ENCODE peak calls at places on chromosome 2, in four cellular contexts. T is HCT116, Z is K562, S is HepG2. H is an unnamed sample.

GRCh38 chr2:202387608-202388342 is 11.6 kb downstream of the BMPR2 start:
- DNase-seq in T (no peak), S (no peak), Z (peak), H (no peak)

GRCh38 chr2:109256921-109257320 is 127.9 kb downstream of the SH3RF3 start:
- DNase-seq in S (no peak), Z (no peak), T (no peak), H (no peak)

GRCh38 chr2:213932-214693 is 49.7 kb downstream of the SH3YL1 start:
- DNase-seq in Z (no peak), S (no peak), T (no peak), H (no peak)

GRCh38 chr2:45190481-45190880 is 181.2 kb upstream of the SIX2 start:
- DNase-seq in Z (peak), T (no peak), S (peak), H (no peak)

GRCh38 chr2:64695656-64696310 is 42.1 kb upstream of the SERTAD2 start:
- DNase-seq in Z (no peak), S (no peak), T (no peak), H (no peak)

GRCh38 chr2:123894167-123894566 is 130.9 kb upstream of the CNTNAP5 start:
- DNase-seq in S (no peak), Z (no peak), T (no peak), H (no peak)

GRCh38 chr2:59254279-59254678 is 1013.2 kb upstream of the FANCL start:
- DNase-seq in Z (no peak), S (no peak), T (no peak), H (no peak)

GRCh38 chr2:12762976-12763375 is 46.2 kb downstream of the TRIB2 start:
- DNase-seq in T (no peak), S (no peak), Z (no peak), H (no peak)

GRCh38 chr2:46010925-46011490 is 286.2 kb upstream of the EPAS1 start:
- DNase-seq in S (peak), T (peak), Z (no peak), H (no peak)

GRCh38 chr2:112947374-112947773 is 30.4 kb upstream of the IL36G start:
- DNase-seq in S (peak), T (no peak), Z (no peak), H (no peak)

GRCh38 chr2:30936924-30937323 is 129.7 kb upstream of the CAPN13 start:
- DNase-seq in Z (no peak), S (no peak), T (no peak), H (no peak)

GRCh38 chr2:135030826-135031225 is 16.4 kb downstream of the MAP3K19 start:
- DNase-seq in S (peak), T (no peak), Z (no peak), H (no peak)

GRCh38 chr2:234444888-234445287 is 52.0 kb downstream of the ARL4C start:
- DNase-seq in S (no peak), Z (no peak), T (no peak), H (no peak)

GRCh38 chr2:10787176-10787968 is 25.2 kb downstream of the PDIA6 start:
- DNase-seq in T (no peak), Z (peak), S (peak), H (no peak)

GRCh38 chr2:61396005-61396404 is 74.9 kb downstream of the USP34 start:
- DNase-seq in S (peak), T (no peak), Z (no peak), H (no peak)

GRCh38 chr2:84786601-84787000 is 94.3 kb downstream of the TRABD2A start:
- DNase-seq in Z (no peak), T (no peak), S (no peak), H (no peak)
- TF ChIP-seq TCF7L2 in Z (no peak), T (no peak), S (no peak), H (no peak)

GRCh38 chr2:200298816-200299215 is 7.7 kb upstream of the SPATS2L start:
- DNase-seq in S (no peak), T (no peak), Z (no peak), H (no peak)
- TF ChIP-seq TCF7L2 in S (no peak), T (no peak), Z (no peak), H (no peak)

DNA sequence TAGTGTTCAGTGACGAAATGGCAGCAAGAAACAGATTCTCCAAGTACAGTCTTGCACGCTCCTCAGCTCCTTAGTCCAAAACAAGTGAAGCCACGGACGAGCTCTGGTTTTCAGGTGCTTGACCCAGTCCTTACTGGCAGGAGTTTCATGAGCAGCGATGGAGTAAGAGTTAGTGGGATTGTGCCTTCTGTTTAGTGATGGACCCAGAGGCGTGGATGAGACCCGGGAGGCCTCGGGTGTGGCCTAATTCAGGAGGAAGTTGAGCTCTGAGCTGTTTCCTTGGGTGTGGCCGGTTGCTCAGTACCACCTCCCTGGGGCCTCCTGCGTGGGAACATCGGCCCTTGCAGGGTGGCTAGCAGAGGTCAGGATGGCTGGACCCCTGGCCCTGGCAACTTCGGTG is 52.0 kb downstream of the KIF5C start:
- DNase-seq in S (no peak), Z (peak), T (peak), H (no peak)
- TF ChIP-seq TCF7L2 in S (no peak), Z (no peak), T (no peak), H (no peak)

GRCh38 chr2:72330673-72331072 is 183.0 kb upstream of the CYP26B1 start:
- DNase-seq in T (no peak), S (peak), Z (no peak), H (no peak)

GRCh38 chr2:72326759-72327158 is 179.1 kb upstream of the CYP26B1 start:
- DNase-seq in S (no peak), Z (no peak), T (no peak), H (no peak)

DNA sequence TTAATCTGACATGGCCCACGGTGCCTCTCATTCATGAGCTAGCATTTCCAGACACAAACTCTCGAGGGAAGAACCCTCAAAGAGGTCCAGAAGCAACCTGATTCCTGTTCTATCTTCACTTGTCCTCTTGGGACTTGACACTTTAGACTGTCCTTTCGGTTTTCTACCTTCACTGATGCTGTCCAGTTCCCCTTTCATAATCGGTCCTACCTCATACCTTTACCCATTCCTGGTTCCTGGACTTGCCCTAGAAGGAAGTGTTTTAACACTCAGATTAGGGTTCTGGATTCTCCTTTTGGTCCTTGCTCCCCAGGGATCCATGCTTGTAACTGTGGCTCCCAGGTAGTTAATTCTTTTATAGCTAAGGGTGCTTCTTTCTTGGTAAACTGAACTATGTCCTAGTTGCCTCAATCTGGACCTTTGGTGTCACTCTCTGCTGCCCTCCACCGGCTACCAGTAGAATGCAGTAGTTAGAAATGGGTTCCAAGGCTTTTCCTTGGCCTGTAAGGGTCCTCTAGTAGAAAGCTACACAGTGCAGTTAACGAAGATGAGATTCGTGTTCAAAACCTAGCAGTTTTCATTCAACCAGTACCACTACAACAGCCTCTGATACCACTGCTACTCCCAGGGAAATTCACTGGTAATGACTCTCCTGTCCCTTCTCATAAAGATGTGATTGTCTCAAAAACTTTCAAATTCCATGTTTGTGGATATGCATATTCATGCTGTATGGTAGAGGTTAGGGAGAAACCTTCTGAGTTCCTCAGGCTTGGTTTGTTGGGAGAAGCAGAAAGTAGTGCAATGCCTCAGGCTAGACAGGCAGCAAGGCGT is 178.1 kb upstream of the CYP26B1 start:
- DNase-seq in Z (peak), S (peak), T (no peak), H (no peak)
- TF ChIP-seq TCF7L2 in Z (no peak), S (no peak), T (no peak), H (no peak)

GRCh38 chr2:241561811-241562210 is 3.3 kb downstream of the BOK start:
- DNase-seq in S (no peak), T (no peak), Z (peak), H (no peak)
- TF ChIP-seq TCF7L2 in S (no peak), T (no peak), Z (no peak), H (no peak)

GRCh38 chr2:185373226-185373625 is 365.4 kb upstream of the FSIP2 start:
- DNase-seq in T (no peak), S (no peak), Z (no peak), H (no peak)
- TF ChIP-seq TCF7L2 in T (no peak), S (no peak), Z (no peak), H (no peak)

GRCh38 chr2:172969171-172969570 is 106.5 kb upstream of the MAP3K20 start:
- DNase-seq in T (no peak), Z (no peak), S (no peak), H (no peak)

GRCh38 chr2:172969609-172970008 is 106.0 kb upstream of the MAP3K20 start:
- DNase-seq in S (no peak), Z (no peak), T (no peak), H (no peak)

GRCh38 chr2:172970660-172971059 is 105.0 kb upstream of the MAP3K20 start:
- DNase-seq in S (no peak), T (no peak), Z (no peak), H (no peak)

GRCh38 chr2:172974762-172975161 is 100.9 kb upstream of the MAP3K20 start:
- DNase-seq in T (no peak), S (no peak), Z (no peak), H (no peak)

DNA sequence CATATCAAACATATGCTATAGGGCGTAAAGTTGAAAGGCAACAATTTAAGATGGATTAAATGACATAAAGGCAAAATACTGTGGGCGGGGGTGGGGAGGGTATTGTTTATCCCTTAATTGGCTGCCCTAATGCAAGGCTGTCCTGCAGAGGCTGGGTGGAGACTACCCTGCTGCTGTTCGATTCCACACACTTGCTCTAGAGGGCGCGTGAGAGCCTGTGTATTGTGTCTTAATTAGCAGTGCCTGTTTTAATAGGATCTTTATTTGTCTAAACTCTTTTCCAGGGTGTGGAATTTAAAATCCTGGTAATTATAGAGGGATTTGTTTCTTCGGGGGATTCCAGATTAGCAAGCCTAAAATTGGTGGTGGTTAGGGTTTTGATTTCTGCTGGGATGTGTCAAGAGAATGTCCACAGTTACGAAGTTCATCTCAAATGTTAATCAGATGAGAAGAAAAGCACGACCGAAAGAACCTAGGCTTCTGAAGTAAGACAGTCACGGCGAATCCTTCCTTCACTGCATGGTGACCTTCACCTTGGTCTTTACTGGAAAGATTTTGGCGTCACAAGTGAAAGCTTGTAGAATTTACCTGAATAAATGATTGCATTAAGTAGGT is 103.5 kb upstream of the MAP3K20 start:
- DNase-seq in T (peak), S (peak), Z (peak), H (no peak)
- TF ChIP-seq TCF7L2 in T (no peak), S (no peak), Z (no peak), H (no peak)

DNA sequence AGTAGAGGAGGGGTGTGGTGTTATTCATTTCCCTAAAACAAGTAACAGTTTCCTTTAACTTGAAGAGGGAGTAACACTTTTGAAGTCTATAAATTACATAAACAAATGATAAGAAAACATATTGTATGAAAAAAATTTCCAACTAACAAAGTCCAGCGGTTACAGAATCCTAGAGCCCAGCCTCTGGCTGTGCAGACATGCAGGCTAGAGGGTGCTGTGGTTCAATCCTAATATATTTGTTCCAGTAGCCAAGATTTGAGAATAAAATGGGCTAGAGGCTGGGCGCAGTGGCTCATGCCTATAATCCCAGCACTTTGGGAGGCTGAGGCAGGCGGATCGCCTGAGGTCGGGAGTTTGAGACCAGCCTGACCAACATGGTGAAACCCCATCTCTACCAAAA is 56.9 kb downstream of the WDR75 start:
- DNase-seq in Z (no peak), T (no peak), S (no peak), H (no peak)
- TF ChIP-seq TCF7L2 in Z (no peak), T (no peak), S (no peak), H (no peak)

H was measured in Panc1.